ENCODE peak calls at places on chromosome 22, in four cellular contexts. M is lower lobe of right lung, J is PC-3, I is right lobe of liver. W is an unnamed sample. For H3K36me3, the result is how much of the 10 kb centered on the place peaks cover.

GRCh38 chr22:23122992-23123803 is 18.6 kb downstream of the RSPH14 start:
- DNase-seq in M (no peak), I (no peak), J (no peak), W (no peak)

GRCh38 chr22:47805394-47805935 is 1043.0 kb downstream of the TBC1D22A start:
- DNase-seq in J (no peak), M (no peak), I (no peak), W (no peak)

GRCh38 chr22:24995649-24996180 is 43.2 kb downstream of the KIAA1671 start:
- DNase-seq in J (no peak), I (no peak), M (no peak), W (no peak)

GRCh38 chr22:48491451-48491941 is 1336.2 kb downstream of the BRD1 start:
- DNase-seq in I (peak), M (no peak), J (no peak), W (peak)

GRCh38 chr22:39306456-39307361 is 12.7 kb downstream of the RPL3 start:
- DNase-seq in I (no peak), J (peak), M (peak), W (no peak)

GRCh38 chr22:25362215-25362882 is 142.9 kb downstream of the CRYBB2 start:
- DNase-seq in M (peak), J (peak), I (peak), W (peak)

GRCh38 chr22:22943521-22944267 is 56.1 kb downstream of the IGLL5 start:
- DNase-seq in I (peak), J (no peak), M (no peak), W (no peak)

GRCh38 chr22:43345356-43345755 is 2.2 kb upstream of the SCUBE1 start:
- DNase-seq in J (no peak), I (peak), M (no peak), W (no peak)

GRCh38 chr22:26542831-26543230 is 30.6 kb upstream of the TFIP11 start:
- DNase-seq in M (no peak), J (no peak), I (no peak), W (no peak)

GRCh38 chr22:25027959-25028840 is 75.7 kb downstream of the KIAA1671 start:
- DNase-seq in I (no peak), J (peak), M (no peak), W (no peak)

GRCh38 chr22:23070418-23071162 is at the start of gene GNAZ:
- DNase-seq in I (peak), J (no peak), M (peak), W (peak)

GRCh38 chr22:23675502-23676415 is 15.1 kb upstream of the RGL4 start:
- DNase-seq in J (peak), M (peak), I (no peak), W (peak)

GRCh38 chr22:27195104-27195503 is 537.7 kb downstream of the MIAT start:
- DNase-seq in M (no peak), I (no peak), J (no peak), W (peak)

GRCh38 chr22:45424241-45424731 is 10.8 kb downstream of the RIBC2 start:
- DNase-seq in I (no peak), J (no peak), M (peak), W (no peak)

DNA sequence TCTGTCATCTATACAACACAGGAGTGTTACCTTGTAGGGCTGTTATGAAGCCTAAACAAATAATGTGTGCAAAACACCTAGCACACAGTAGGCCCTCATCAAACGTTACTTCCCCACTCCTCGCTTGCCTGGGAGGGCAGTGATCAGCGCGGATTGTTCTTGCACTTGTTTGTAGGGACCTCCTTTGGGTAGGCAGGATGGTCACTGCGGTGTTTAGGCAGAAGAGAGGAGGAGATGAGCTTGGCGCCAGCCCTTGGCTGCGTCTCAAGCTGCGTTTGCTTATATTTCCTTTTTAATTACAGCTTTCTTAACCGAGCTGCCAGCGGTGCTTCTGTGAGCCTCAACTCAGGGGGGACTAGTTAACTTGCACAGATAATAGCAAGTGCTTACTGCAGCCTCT is 15.2 kb downstream of the IFT27 start:
- DNase-seq in I (no peak), M (no peak), J (no peak), W (peak)
- H3K36me3 ChIP-seq in I (under half), M (under half), J (under half), W (under half)

GRCh38 chr22:36125994-36126531 is 34.5 kb downstream of the APOL3 start:
- DNase-seq in J (no peak), I (no peak), M (no peak), W (no peak)

GRCh38 chr22:36125434-36125833 is 35.1 kb downstream of the APOL3 start:
- DNase-seq in J (no peak), M (no peak), I (no peak), W (no peak)

GRCh38 chr22:36123673-36124630 is 36.6 kb downstream of the APOL3 start:
- DNase-seq in J (peak), I (peak), M (peak), W (peak)
- H3K4me3 ChIP-seq in J (peak), I (peak), M (peak), W (peak)

GRCh38 chr22:31733580-31734079 is 16.3 kb downstream of the PRR14L start:
- DNase-seq in J (no peak), I (no peak), M (no peak), W (no peak)
- H3K36me3 ChIP-seq in J (under half), I (under half), M (under half), W (under half)

DNA sequence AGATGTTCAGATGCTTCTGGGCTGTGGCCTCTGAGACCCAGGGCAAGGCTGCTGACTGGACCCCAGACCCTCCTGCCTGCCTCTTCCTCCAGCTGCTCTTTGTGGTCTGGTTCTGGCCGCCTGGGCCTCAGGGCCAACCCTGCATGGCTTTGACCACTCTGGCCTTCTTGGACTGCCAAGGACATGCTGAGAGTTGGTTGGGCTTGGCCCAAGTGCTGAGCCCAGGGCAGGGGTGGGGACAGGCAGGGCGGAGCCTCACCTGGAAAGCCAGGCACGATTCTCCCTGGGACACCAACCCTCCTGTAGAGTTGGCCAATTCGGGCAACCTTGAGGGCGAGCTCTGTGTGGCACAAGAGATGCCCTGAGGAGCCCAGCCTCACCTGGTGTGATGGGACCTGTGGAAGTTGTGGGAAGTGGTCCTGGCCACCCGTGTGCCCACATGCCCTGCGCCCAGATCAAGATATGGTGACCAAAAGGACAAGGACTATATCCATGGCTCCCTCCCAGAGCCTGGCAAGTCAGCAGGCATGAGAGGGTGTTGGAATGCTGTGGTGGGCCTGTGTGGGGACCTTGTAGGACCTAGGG is 11.6 kb downstream of the TANGO2 start:
- DNase-seq in I (peak), J (no peak), M (no peak), W (no peak)
- H3K4me3 ChIP-seq in I (no peak), J (no peak), M (no peak), W (no peak)

GRCh38 chr22:31333648-31334047 is 12.5 kb downstream of the PATZ1 start:
- DNase-seq in I (no peak), M (no peak), J (no peak), W (no peak)

GRCh38 chr22:31334329-31334728 is 11.8 kb downstream of the PATZ1 start:
- DNase-seq in M (no peak), J (no peak), I (peak), W (no peak)

GRCh38 chr22:31332886-31333285 is 13.3 kb downstream of the PATZ1 start:
- DNase-seq in I (no peak), J (peak), M (no peak), W (no peak)

GRCh38 chr22:31329453-31330215 is 16.5 kb downstream of the PATZ1 start:
- DNase-seq in I (no peak), M (no peak), J (no peak), W (no peak)

DNA sequence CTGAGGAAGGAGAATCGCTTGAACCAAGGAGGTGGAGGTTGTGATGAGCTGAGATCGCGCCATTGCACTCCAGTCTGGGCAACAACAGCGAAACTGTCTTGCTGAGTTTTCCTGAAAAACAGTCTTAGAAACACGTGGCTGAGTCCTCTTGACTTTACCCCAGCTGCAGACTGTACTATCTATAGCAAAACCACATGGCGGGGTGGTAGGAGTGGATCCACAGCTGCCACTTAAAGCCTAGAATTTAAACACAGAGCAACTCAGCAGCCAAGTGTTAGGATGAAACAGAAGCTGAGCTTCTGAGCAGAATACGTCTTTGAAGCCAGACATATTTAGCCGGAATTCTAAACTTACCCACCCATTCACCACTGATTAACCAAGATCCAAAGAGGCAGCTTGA is 14.1 kb downstream of the PATZ1 start:
- DNase-seq in M (no peak), J (no peak), I (no peak), W (no peak)
- H3K36me3 ChIP-seq in M (half or more), J (under half), I (under half), W (half or more)

GRCh38 chr22:42344391-42344861 is 74.0 kb upstream of the TCF20 start:
- DNase-seq in J (no peak), M (no peak), I (no peak), W (peak)
- H3K4me3 ChIP-seq in J (peak), M (peak), I (no peak), W (peak)

DNA sequence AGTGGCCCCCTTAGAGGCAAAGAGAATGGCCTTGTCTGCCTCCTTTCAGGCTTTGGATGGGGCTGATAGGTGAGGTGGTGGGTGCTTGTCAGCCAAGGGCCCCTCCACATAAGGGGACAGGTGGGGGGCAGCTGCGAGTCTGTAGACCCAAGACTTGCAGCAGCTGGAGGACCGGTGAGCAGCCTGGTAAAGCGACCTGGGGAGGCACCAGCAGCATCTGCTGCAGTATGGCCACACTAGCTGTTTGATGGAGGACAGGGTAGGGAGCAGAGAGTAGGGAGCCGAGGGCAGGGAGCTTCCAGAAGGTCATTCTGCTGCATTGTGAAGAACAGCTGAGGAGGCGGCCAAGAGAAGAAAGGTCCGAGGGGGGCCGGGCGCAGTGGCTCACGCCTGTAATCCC is 16.8 kb upstream of the MRTFA start:
- DNase-seq in I (no peak), J (no peak), M (no peak), W (no peak)
- H3K36me3 ChIP-seq in I (under half), J (under half), M (under half), W (under half)

GRCh38 chr22:29477919-29478318 is 2.1 kb upstream of the NEFH start:
- DNase-seq in I (no peak), M (no peak), J (no peak), W (no peak)
- H3K4me3 ChIP-seq in I (no peak), M (no peak), J (no peak), W (no peak)